ENCODE peak calls at places on chromosomes 5 and 9, in five cellular contexts. A is hippocampal formation, N is GM13977, T is neural crest cell, S is NCI-H460. D is an unnamed sample.

GRCh38 chr9:121266906-121267650 is 884 bp upstream of the GSN start:
- DNase-seq in A (no peak), N (no peak), T (no peak), S (no peak), D (no peak)

GRCh38 chr5:159763564-159763963 is 152.7 kb upstream of the ADRA1B start:
- DNase-seq in A (no peak), N (no peak), T (no peak), S (no peak), D (no peak)

GRCh38 chr9:94672811-94673487 is 33.6 kb upstream of the FBP1 start:
- DNase-seq in A (no peak), N (no peak), T (no peak), S (peak; percentile 51), D (no peak)

GRCh38 chr5:39006650-39007049 is 67.5 kb downstream of the RICTOR start:
- DNase-seq in A (no peak), N (no peak), T (no peak), S (no peak), D (no peak)

GRCh38 chr5:155947394-155948062 is 379.4 kb upstream of the SGCD start:
- DNase-seq in A (no peak), N (no peak), T (no peak), S (no peak), D (no peak)

GRCh38 chr5:164504141-164504772 is 998.8 kb downstream of the MAT2B start:
- DNase-seq in A (peak; percentile 83), N (peak; percentile 21), T (peak; percentile 50), S (peak; percentile 82), D (no peak)

GRCh38 chr5:175821790-175822211 is 49.6 kb upstream of the CPLX2 start:
- DNase-seq in A (no peak), N (peak; percentile 50), T (no peak), S (no peak), D (no peak)

GRCh38 chr5:76521240-76521758 is 101.9 kb downstream of the F2RL2 start:
- DNase-seq in A (no peak), N (peak; percentile 61), T (no peak), S (no peak), D (no peak)

GRCh38 chr5:72378636-72379289 is 58.6 kb downstream of the PTCD2 start:
- DNase-seq in A (no peak), N (no peak), T (no peak), S (peak; percentile 14), D (no peak)

GRCh38 chr5:55160493-55161209 is 680 bp downstream of the GPX8 start:
- DNase-seq in A (no peak), N (no peak), T (peak; percentile 38), S (peak; percentile 79), D (no peak)

GRCh38 chr5:80711938-80712337 is 57.2 kb upstream of the DHFR start:
- DNase-seq in A (no peak), N (no peak), T (peak; percentile 5), S (peak; percentile 28), D (no peak)

GRCh38 chr9:23229764-23230434 is 596.1 kb downstream of the ELAVL2 start:
- DNase-seq in A (no peak), N (no peak), T (no peak), S (no peak), D (no peak)

GRCh38 chr9:110015759-110016158 is 192.2 kb downstream of the C9orf152 start:
- DNase-seq in A (no peak), N (no peak), T (no peak), S (no peak), D (no peak)

GRCh38 chr9:126506361-126507317 is 107.1 kb upstream of the LMX1B start:
- DNase-seq in A (no peak), N (no peak), T (no peak), S (no peak), D (no peak)

GRCh38 chr9:5459289-5459829 is 9.0 kb downstream of the CD274 start:
- DNase-seq in A (no peak), N (no peak), T (no peak), S (no peak), D (no peak)

GRCh38 chr9:118271331-118271730 is 567.1 kb downstream of the TLR4 start:
- DNase-seq in A (no peak), N (no peak), T (no peak), S (no peak), D (no peak)

GRCh38 chr9:36100532-36100931 is 36.0 kb upstream of the GLIPR2 start:
- DNase-seq in A (no peak), N (no peak), T (no peak), S (no peak), D (no peak)

GRCh38 chr5:32172908-32173393 is 1.2 kb downstream of the GOLPH3 start:
- DNase-seq in A (no peak), N (peak; percentile 25), T (no peak), S (no peak), D (no peak)

GRCh38 chr5:168706655-168707069 is 127.5 kb upstream of the PANK3 start:
- DNase-seq in A (peak; percentile 47), N (peak; percentile 37), T (peak; percentile 38), S (peak; percentile 41), D (no peak)

GRCh38 chr9:122056484-122056883 is 36.6 kb downstream of the TTLL11 start:
- DNase-seq in A (no peak), N (no peak), T (peak; percentile 9), S (peak; percentile 4), D (no peak)

GRCh38 chr9:121820286-121821005 is 169.0 kb downstream of the DAB2IP start:
- DNase-seq in A (no peak), N (no peak), T (no peak), S (no peak), D (no peak)

GRCh38 chr5:74543162-74543995 is 97.1 kb downstream of the ENC1 start:
- DNase-seq in A (no peak), N (no peak), T (no peak), S (peak; percentile 27), D (no peak)

GRCh38 chr5:18102733-18103132 is 468.5 kb downstream of the TAF11L14 start:
- DNase-seq in A (no peak), N (no peak), T (no peak), S (no peak), D (no peak)

GRCh38 chr5:85515588-85515987 is 1102.2 kb upstream of the COX7C start:
- DNase-seq in A (no peak), N (no peak), T (no peak), S (no peak), D (no peak)

GRCh38 chr9:91042541-91042940 is 240.9 kb downstream of the SYK start:
- DNase-seq in A (no peak), N (no peak), T (no peak), S (no peak), D (no peak)

GRCh38 chr5:151183451-151184245 is 26.1 kb upstream of the ANXA6 start:
- DNase-seq in A (no peak), N (no peak), T (no peak), S (no peak), D (no peak)

GRCh38 chr5:107615173-107615856 is 55.4 kb downstream of the EFNA5 start:
- DNase-seq in A (no peak), N (no peak), T (no peak), S (no peak), D (no peak)

GRCh38 chr5:170306381-170306790 is 8.8 kb upstream of the LCP2 start:
- DNase-seq in A (no peak), N (no peak), T (no peak), S (peak; percentile 27), D (no peak)

GRCh38 chr5:151741678-151742423 is 16.6 kb downstream of the ATOX1 start:
- DNase-seq in A (no peak), N (no peak), T (no peak), S (no peak), D (no peak)

GRCh38 chr5:94192658-94193391 is 425.6 kb downstream of the KIAA0825 start:
- DNase-seq in A (no peak), N (peak; percentile 10), T (no peak), S (no peak), D (no peak)

GRCh38 chr5:176501333-176501732 is 35.9 kb downstream of the RNF44 start:
- DNase-seq in A (no peak), N (no peak), T (no peak), S (no peak), D (no peak)

GRCh38 chr9:131233989-131234388 is 42.3 kb downstream of the FAM78A start:
- DNase-seq in A (no peak), N (no peak), T (no peak), S (no peak), D (no peak)

GRCh38 chr5:67957374-67957773 is 258.2 kb upstream of the PIK3R1 start:
- DNase-seq in A (no peak), N (no peak), T (no peak), S (no peak), D (no peak)

GRCh38 chr9:9790216-9790872 is 822.5 kb downstream of the PTPRD start:
- DNase-seq in A (peak; percentile 56), N (peak; percentile 15), T (peak; percentile 43), S (peak; percentile 46), D (no peak)

GRCh38 chr5:111772456-111772855 is 15.5 kb upstream of the NREP start:
- DNase-seq in A (no peak), N (no peak), T (no peak), S (no peak), D (no peak)

GRCh38 chr9:86407022-86407421 is 52.8 kb upstream of the TUT7 start:
- DNase-seq in A (no peak), N (no peak), T (no peak), S (no peak), D (peak; percentile 88)

GRCh38 chr9:105710638-105711037 is 16.3 kb downstream of the TMEM38B start:
- DNase-seq in A (no peak), N (no peak), T (no peak), S (no peak), D (no peak)

D was measured in pancreas.